ENCODE peak calls at places on chromosomes 7 and 10, in eight cellular contexts. N is RWPE2, B is HuH-7.5, E is glomerular endothelial cell, J is EH, C is fibroblast of lung, O is tibial nerve, R is T-helper 9 cell. X is an unnamed sample.

GRCh38 chr10:101050206-101051069 is 11.4 kb upstream of the KAZALD1 start:
- DNase-seq in B (peak), C (peak), R (peak), N (no peak), E (no peak), J (peak), O (no peak), X (peak)

GRCh38 chr7:101466871-101467270 is 104.2 kb downstream of the COL26A1 start:
- DNase-seq in C (no peak), R (no peak), J (no peak), N (no peak), O (no peak), B (no peak), E (no peak), X (no peak)

GRCh38 chr7:71208881-71209280 is 76.9 kb downstream of the GALNT17 start:
- DNase-seq in J (no peak), E (no peak), B (no peak), O (no peak), R (no peak), N (no peak), C (no peak), X (no peak)

GRCh38 chr10:75062191-75062849 is 49.1 kb upstream of the SAMD8 start:
- DNase-seq in E (no peak), B (no peak), N (no peak), O (peak), J (peak), C (peak), R (no peak), X (no peak)

GRCh38 chr10:13272164-13272571 is 27.7 kb downstream of the PHYH start:
- DNase-seq in B (no peak), J (peak), O (peak), N (no peak), R (no peak), C (peak), E (no peak), X (no peak)

GRCh38 chr10:28094121-28094520 is 95.2 kb upstream of the ODAD2 start:
- DNase-seq in O (no peak), R (no peak), J (no peak), C (no peak), B (no peak), E (no peak), N (no peak), X (no peak)

GRCh38 chr7:625376-625971 is 101.0 kb upstream of the DNAAF5 start:
- DNase-seq in C (no peak), O (no peak), E (no peak), J (no peak), B (no peak), N (no peak), R (no peak), X (no peak)

GRCh38 chr7:16697507-16698199 is 51.7 kb downstream of the BZW2 start:
- DNase-seq in R (no peak), O (no peak), J (peak), B (no peak), N (no peak), E (no peak), C (no peak), X (no peak)